ENCODE peak calls at places on chromosome 4, in four cellular contexts. U, L, T and Y are unnamed samples.

GRCh38 chr4:73729534-73730165 is 10.7 kb upstream of the CXCL8 start:
- DNase-seq in U (no peak), L (peak), T (peak), Y (peak)

GRCh38 chr4:2673157-2673556 is 83.0 kb downstream of the TNIP2 start:
- DNase-seq in U (no peak), L (peak), T (no peak), Y (no peak)

GRCh38 chr4:53477666-53478065 is 100.2 kb downstream of the FIP1L1 start:
- DNase-seq in U (no peak), L (no peak), T (no peak), Y (no peak)

GRCh38 chr4:54941994-54942552 is 183.3 kb downstream of the KDR start:
- DNase-seq in U (peak), L (peak), T (no peak), Y (no peak)

GRCh38 chr4:57044279-57044678 is 65.6 kb downstream of the POLR2B start:
- DNase-seq in U (no peak), L (no peak), T (peak), Y (peak)

GRCh38 chr4:100106982-100107381 is 83.3 kb downstream of the DDIT4L start:
- DNase-seq in U (no peak), L (no peak), T (no peak), Y (no peak)

GRCh38 chr4:137238456-137238855 is 293.8 kb downstream of the PCDH18 start:
- DNase-seq in U (no peak), L (no peak), T (no peak), Y (no peak)

GRCh38 chr4:107247738-107248137 is 211.6 kb upstream of the DKK2 start:
- DNase-seq in U (no peak), L (no peak), T (peak), Y (no peak)

GRCh38 chr4:76449362-76449767 is 14.3 kb downstream of the SHROOM3 start:
- DNase-seq in U (no peak), L (peak), T (no peak), Y (no peak)

GRCh38 chr4:158255727-158256324 is 45.5 kb downstream of the TMEM144 start:
- DNase-seq in U (no peak), L (peak), T (no peak), Y (peak)

GRCh38 chr4:15873117-15873516 is 65.4 kb downstream of the FGFBP1 start:
- DNase-seq in U (no peak), L (no peak), T (no peak), Y (no peak)

GRCh38 chr4:76341063-76341462 is 34.5 kb downstream of the STBD1 start:
- DNase-seq in U (no peak), L (peak), T (peak), Y (no peak)

GRCh38 chr4:64464581-64464980 is 55.3 kb upstream of the TECRL start:
- DNase-seq in U (no peak), L (no peak), T (no peak), Y (no peak)